ENCODE peak calls at places on chromosomes 12 and 14, in seven cellular contexts. Q, P, D, B, W, Z and U are unnamed samples.

GRCh38 chr14:51780006-51780692 is 80.3 kb upstream of the GNG2 start:
- DNase-seq in Z (peak; percentile 68), P (peak; percentile 73), B (peak; percentile 67), Q (peak; percentile 81), W (peak; percentile 79), D (no peak), U (peak; percentile 78)

GRCh38 chr14:103828315-103828967 is 18.9 kb downstream of the PPP1R13B start:
- DNase-seq in W (no peak), D (no peak), Z (no peak), Q (no peak), B (no peak), P (peak; percentile 39), U (peak; percentile 26)

GRCh38 chr14:67240168-67240932 is 885 bp upstream of the PALS1 start:
- DNase-seq in Z (peak; percentile 59), B (peak; percentile 64), D (peak; percentile 23), Q (peak; percentile 28), W (peak; percentile 25), P (peak; percentile 14), U (peak; percentile 85)

GRCh38 chr14:95265106-95266094 is 54.3 kb downstream of the CLMN start:
- DNase-seq in Z (no peak), B (peak; percentile 68), P (peak; percentile 55), D (no peak), W (no peak), Q (no peak), U (peak; percentile 59)

GRCh38 chr14:80867091-80867490 is 74.4 kb downstream of the CEP128 start:
- DNase-seq in P (no peak), Q (no peak), D (no peak), B (no peak), W (no peak), Z (no peak), U (no peak)

GRCh38 chr12:105275997-105276760 is 40.2 kb upstream of the APPL2 start:
- DNase-seq in B (no peak), P (no peak), Q (no peak), Z (no peak), D (no peak), W (no peak), U (no peak)

GRCh38 chr12:118102070-118102469 is 1.7 kb downstream of the VSIG10 start:
- DNase-seq in D (no peak), W (no peak), B (peak; percentile 30), Z (no peak), Q (no peak), P (no peak), U (peak; percentile 11)

GRCh38 chr14:46250113-46250703 is 401.4 kb downstream of the RPL10L start:
- DNase-seq in B (no peak), Q (peak; percentile 21), W (peak; percentile 29), Z (no peak), P (no peak), D (no peak), U (no peak)

GRCh38 chr14:99659333-99659741 is 14.4 kb downstream of the HHIPL1 start:
- DNase-seq in W (no peak), Q (no peak), P (no peak), B (no peak), D (no peak), Z (no peak), U (peak; percentile 8)

GRCh38 chr12:2289525-2289924 is 236.7 kb downstream of the CACNA1C start:
- DNase-seq in B (no peak), P (no peak), D (no peak), W (no peak), Q (no peak), Z (no peak), U (no peak)

GRCh38 chr12:132488127-132489077 is 1.5 kb upstream of the FBRSL1 start:
- DNase-seq in Z (no peak), P (no peak), W (no peak), Q (peak; percentile 28), D (no peak), B (peak; percentile 54), U (no peak)

GRCh38 chr14:56501909-56502530 is 77.6 kb upstream of the TMEM260 start:
- DNase-seq in W (no peak), Q (peak; percentile 73), D (no peak), P (peak; percentile 70), B (no peak), Z (no peak), U (no peak)

GRCh38 chr14:103393687-103394626 is 8.7 kb downstream of the MARK3 start:
- DNase-seq in Q (peak; percentile 38), P (no peak), W (peak; percentile 46), D (no peak), B (no peak), Z (no peak), U (peak; percentile 54)

DNA sequence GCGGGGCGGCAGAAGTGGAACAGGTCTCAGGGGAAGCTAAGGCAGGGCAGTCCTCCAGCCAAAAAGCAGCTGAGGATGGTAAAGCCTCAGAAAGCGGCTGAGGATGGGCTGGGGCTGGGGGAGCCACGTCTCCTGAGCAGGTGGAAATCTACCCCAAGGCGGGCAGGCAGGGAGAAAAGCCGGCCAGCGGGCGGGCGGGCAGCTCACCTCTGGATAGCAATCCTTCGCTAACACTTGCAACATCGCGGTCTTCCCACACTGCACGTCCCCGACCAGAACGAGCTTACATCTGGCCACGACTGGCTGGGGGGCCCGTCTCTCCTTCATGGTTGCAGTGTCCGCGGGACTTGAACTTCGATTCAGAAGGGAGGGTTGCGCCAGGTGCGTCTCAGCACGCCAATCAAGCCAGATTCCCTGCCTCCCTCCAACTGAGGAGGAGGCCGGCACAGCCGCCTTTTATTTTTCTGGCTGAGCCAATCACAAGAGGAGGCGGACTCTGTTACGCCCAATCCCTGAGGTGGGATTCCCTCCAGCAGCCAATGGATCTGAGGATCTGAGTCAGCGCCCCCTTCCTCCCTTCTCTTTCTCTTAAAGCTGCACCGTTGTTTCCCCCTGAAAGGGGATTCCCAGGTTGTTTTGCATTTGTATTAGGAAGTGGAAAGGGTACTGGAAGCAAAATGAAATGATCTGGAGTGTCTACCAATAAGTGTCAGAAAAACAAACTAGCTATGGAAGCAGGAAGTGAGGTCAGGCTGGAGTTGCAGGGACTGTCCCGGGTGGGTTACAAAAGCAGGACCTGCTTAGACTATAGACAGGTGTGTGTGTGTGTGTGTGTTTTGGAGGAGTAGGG is at the start of gene RND1:
- DNase-seq in Z (peak; percentile 94), D (peak; percentile 73), B (peak; percentile 91), W (peak; percentile 92), P (peak; percentile 82), Q (peak; percentile 96), U (peak; percentile 93)
- TF ChIP-seq CTCF in Z (peak; percentile 41), D (peak; percentile 15), B (no peak), W (peak; percentile 27), P (no peak), Q (peak; percentile 32), U (no peak)

DNA sequence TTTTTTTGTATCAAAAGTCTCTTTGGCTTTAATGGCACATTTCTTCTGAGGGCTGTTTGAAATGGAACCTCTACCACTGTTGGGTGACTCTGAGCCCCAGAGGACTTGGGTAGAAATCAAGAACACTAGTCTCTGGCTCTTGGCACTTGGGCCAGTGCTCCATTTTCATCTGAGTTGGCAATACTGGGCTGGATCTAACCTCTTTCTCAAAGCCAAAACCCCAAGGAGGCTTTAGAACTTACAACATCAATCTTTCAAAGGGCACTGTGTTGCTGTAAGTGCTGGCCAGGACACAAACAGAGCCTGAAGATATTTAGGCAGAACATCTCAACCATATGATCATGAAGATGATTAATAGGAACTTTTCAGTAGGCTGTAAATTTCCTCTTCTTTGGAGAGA is 34.0 kb upstream of the PLEKHG7 start:
- DNase-seq in B (no peak), Q (no peak), D (no peak), Z (no peak), W (no peak), P (no peak), U (no peak)
- H3K27ac ChIP-seq in B (no peak overlapping the region), Q (no peak overlapping the region), D (no peak overlapping the region), Z (no peak overlapping the region), W (no peak overlapping the region), P (no peak overlapping the region), U (no peak overlapping the region)

GRCh38 chr12:81208193-81208946 is 130.5 kb downstream of the ACSS3 start:
- DNase-seq in B (no peak), P (no peak), Q (peak; percentile 47), W (no peak), Z (no peak), D (no peak), U (no peak)

GRCh38 chr12:81207173-81207572 is 129.3 kb downstream of the ACSS3 start:
- DNase-seq in W (no peak), D (no peak), P (no peak), Q (peak; percentile 55), B (no peak), Z (no peak), U (no peak)

GRCh38 chr12:81211306-81211705 is 133.4 kb downstream of the ACSS3 start:
- DNase-seq in Q (no peak), B (no peak), P (no peak), Z (no peak), W (no peak), D (no peak), U (no peak)

GRCh38 chr12:81206425-81206824 is 128.5 kb downstream of the ACSS3 start:
- DNase-seq in Z (no peak), Q (peak; percentile 20), D (no peak), P (no peak), W (no peak), B (no peak), U (no peak)

DNA sequence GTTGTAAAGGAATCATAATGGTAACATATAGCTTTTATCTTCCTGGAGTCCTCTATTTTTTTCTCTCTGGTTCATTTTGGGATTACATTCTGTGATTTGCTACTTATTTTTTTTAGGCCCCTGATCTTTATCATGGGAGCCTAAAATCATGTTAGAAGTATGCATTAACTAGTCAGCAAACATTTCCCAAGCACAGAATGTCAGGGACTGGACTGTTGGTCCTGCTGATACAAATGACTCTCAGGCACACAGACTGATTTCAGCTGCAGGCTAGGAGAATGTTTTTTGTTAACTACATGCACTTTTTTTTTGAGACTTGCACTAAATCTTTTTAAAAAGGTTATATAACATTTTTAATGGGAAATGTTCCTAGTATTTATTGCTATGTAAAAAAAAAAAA is 131.1 kb downstream of the ACSS3 start:
- DNase-seq in B (no peak), D (no peak), P (no peak), Z (no peak), Q (no peak), W (no peak), U (no peak)
- H3K4me3 ChIP-seq in B (no peak overlapping the region), D (no peak overlapping the region), P (no peak overlapping the region), Z (no peak overlapping the region), Q (no peak overlapping the region), W (no peak overlapping the region), U (no peak overlapping the region)

GRCh38 chr12:124392271-124392990 is 97.5 kb downstream of the RFLNA start:
- DNase-seq in B (no peak), Q (peak; percentile 55), Z (no peak), D (no peak), W (peak; percentile 24), P (peak; percentile 44), U (no peak)
- TF ChIP-seq CTCF in B (no peak), Q (no peak), Z (no peak), D (peak; percentile 37), W (peak; percentile 21), P (peak; percentile 18), U (no peak)

GRCh38 chr12:102026728-102027127 is 35.1 kb downstream of the WASHC3 start:
- DNase-seq in D (no peak), P (no peak), B (no peak), W (no peak), Z (no peak), Q (peak; percentile 11), U (no peak)
- H3K27ac ChIP-seq in D (no peak overlapping the region), P (no peak overlapping the region), B (no peak overlapping the region), W (no peak overlapping the region), Z (no peak overlapping the region), Q (no peak overlapping the region), U (no peak overlapping the region)